ENCODE peak calls at places on chromosomes 13 and 19, in four cellular contexts. L is WTC11, H is GM12878, E is HepG2. X is an unnamed sample.

GRCh38 chr13:100438059-100438788 is 150.4 kb downstream of the GGACT start:
- DNase-seq in L (no peak), H (no peak), E (no peak), X (no peak)

GRCh38 chr19:1168877-1169791 is 4.9 kb downstream of the SBNO2 start:
- DNase-seq in L (peak), H (no peak), E (peak), X (no peak)

GRCh38 chr13:51833980-51834379 is 11.0 kb downstream of the TMEM272 start:
- DNase-seq in L (no peak), H (no peak), E (no peak), X (no peak)

GRCh38 chr19:38229585-38230073 is 5.6 kb upstream of the DPF1 start:
- DNase-seq in L (peak), H (no peak), E (peak), X (peak)

GRCh38 chr13:90445179-90445578 is 902.3 kb upstream of the MIR17HG start:
- DNase-seq in L (no peak), H (no peak), E (no peak), X (no peak)

GRCh38 chr19:3208317-3209207 is 15.9 kb upstream of the CELF5 start:
- DNase-seq in L (no peak), H (no peak), E (no peak), X (no peak)

GRCh38 chr19:5828661-5829566 is 10.6 kb downstream of the FUT6 start:
- DNase-seq in L (peak), H (no peak), E (no peak), X (no peak)

GRCh38 chr13:30409911-30410704 is 12.2 kb upstream of the UBE2L5 start:
- DNase-seq in L (no peak), H (no peak), E (no peak), X (peak)

GRCh38 chr19:2291185-2291751 is 9.3 kb upstream of the PEAK3 start:
- DNase-seq in L (peak), H (no peak), E (no peak), X (no peak)

GRCh38 chr19:46943150-46943946 is 76.3 kb upstream of the NPAS1 start:
- DNase-seq in L (no peak), H (no peak), E (peak), X (no peak)

GRCh38 chr19:45154064-45154827 is 6.5 kb downstream of the NKPD1 start:
- DNase-seq in L (no peak), H (no peak), E (peak), X (peak)

GRCh38 chr19:11461453-11461852 is 19.4 kb downstream of the ELAVL3 start:
- DNase-seq in L (no peak), H (no peak), E (no peak), X (no peak)

DNA sequence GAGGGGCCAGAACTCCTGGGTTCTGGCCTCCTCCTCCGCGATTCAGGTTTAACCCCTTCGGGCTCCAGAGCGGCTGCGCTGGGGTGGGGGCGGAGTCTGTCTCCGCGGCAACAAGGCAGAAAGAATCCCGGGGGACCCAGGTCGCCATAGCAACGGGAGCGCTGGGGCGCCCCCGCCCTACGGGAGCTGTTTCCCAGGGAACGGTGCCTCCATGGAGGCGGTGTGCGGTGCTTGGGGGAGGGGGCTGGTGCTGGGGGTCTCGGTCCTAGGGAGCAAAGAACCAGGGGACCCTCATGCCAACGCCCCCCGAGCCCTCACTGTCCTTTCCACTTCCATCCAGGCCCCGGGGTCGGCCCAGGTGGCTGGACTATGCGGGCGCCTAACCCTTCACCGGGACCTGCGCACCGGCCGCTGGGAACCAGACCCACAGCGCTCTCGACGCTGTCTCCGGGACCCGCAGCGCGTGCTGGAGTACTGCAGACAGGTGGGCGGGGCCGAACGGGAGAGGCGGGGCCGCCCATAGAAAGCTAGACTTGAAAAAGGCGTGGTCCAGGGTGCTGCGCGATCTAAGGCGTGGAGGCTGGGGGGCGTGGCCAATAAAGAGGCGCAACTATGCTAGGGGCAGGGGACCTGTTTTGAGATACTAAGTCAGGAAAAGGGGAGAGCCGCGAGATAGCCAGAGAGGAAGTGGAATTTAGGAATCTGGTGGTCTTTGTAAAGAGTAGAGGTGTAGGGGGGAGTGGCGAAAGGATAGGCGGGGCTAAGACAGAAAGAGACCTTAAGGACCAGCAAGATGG is 1.2 kb downstream of the APLP1 start:
- DNase-seq in L (peak), H (no peak), E (peak), X (peak)
- TF ChIP-seq NR2C2 in L (no peak), H (no peak), E (no peak), X (no peak)

GRCh38 chr13:44197791-44198770 is 175.5 kb upstream of the SERP2 start:
- DNase-seq in L (no peak), H (peak), E (no peak), X (no peak)
- TF ChIP-seq NR2C2 in L (no peak), H (no peak), E (no peak), X (no peak)

DNA sequence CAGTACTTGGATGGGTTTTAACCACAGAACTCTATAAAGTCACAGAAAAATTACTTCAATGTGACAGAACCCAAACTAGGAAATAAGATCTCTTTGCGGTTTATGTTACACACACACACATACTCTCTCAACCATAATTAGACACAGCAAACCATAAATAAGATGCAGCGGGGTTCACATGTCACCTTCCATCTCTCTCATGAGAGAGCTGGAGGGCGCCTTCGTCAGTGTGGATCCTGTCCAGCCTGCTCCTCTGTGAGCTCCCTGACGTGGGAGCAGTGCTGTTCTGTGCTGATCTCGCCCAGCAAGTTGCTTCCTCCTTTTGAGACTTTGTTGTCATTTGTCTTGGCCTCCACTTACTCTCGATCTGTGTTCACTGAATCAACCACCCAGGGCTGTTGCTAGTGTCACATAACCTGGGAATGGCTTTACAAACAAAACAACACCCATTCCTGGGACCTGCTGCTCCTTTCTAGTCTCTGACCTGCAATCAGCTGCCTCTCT is 204.9 kb upstream of the KL start:
- DNase-seq in L (no peak), H (peak), E (no peak), X (no peak)
- TF ChIP-seq NR2C2 in L (no peak), H (no peak), E (no peak), X (no peak)

GRCh38 chr13:41621716-41622508 is 164.6 kb downstream of the RGCC start:
- DNase-seq in L (no peak), H (no peak), E (peak), X (no peak)

GRCh38 chr13:41627425-41627824 is 170.1 kb downstream of the RGCC start:
- DNase-seq in L (no peak), H (no peak), E (no peak), X (no peak)

DNA sequence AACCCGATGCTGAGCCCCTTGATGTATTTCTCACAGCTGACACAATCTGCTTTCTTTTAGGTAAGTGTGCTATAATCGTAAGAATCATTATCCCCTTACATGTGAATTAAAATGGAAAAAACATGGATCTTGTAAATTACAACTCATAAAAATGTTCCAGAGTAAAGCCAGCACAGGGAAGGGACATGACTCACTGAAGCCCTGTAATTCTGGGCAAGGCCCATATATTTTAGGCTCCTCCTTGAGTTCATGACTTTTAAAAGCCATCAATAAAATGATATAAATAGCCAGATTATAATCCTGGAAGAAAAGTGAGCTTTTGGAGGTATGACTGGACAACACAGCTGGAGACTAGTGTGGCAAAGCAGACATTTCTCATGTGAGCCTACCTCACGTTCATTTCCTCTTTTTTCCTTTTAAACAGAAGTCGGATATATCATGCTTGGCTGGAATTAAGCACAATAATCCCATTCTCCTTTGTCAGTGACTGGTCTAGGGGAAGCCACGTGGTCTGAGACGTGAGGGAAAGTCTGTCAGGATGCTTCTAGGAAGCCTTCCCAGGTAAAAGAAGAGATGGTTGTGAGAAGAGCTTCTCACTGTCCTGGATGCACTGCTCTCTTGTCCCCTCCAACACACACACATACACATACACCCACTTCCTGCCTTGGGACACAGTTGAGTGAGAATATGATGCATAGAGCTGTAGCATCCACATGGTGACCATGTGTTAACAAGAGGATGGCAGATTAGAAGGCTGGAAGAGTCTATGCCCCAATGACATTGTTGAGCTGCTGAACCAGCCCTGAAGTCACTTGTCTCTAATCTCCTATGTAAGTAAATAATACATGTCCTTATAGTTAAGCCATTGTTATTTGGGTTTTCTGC is 165.4 kb downstream of the RGCC start:
- DNase-seq in L (no peak), H (no peak), E (no peak), X (no peak)
- TF ChIP-seq NR2C2 in L (no peak), H (no peak), E (no peak), X (no peak)

GRCh38 chr19:31825134-31826094 is 476.2 kb upstream of the TSHZ3 start:
- DNase-seq in L (no peak), H (no peak), E (no peak), X (no peak)

GRCh38 chr19:31831421-31831820 is 482.2 kb upstream of the TSHZ3 start:
- DNase-seq in L (no peak), H (no peak), E (no peak), X (no peak)

GRCh38 chr19:31821346-31821745 is 472.1 kb upstream of the TSHZ3 start:
- DNase-seq in L (no peak), H (no peak), E (no peak), X (no peak)

DNA sequence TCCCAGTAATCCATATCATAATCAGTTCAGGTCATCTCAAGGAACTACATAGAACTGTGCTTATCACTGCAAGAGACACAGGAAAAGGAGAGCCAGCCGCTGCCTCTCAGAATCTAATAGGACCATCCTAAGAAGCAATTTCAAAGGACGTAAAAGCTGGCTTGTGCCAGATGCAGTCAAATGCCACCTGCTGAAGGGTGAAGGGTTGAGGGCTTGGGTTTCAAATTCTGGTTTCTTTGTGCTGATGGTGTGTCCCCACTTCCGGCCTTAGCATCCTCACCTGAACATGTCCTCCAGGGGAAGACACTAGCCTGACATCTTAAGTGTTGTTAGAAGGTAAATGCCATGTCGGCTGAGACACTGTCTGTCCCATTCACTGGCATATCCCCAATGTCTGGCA is 477.1 kb upstream of the TSHZ3 start:
- DNase-seq in L (no peak), H (no peak), E (no peak), X (no peak)
- TF ChIP-seq NR2C2 in L (no peak), H (no peak), E (no peak), X (no peak)

GRCh38 chr13:80199067-80199466 is 141.9 kb downstream of the SPRY2 start:
- DNase-seq in L (no peak), H (no peak), E (no peak), X (no peak)

GRCh38 chr13:80195649-80196048 is 145.3 kb downstream of the SPRY2 start:
- DNase-seq in L (no peak), H (no peak), E (no peak), X (no peak)

GRCh38 chr13:80199585-80200292 is 141.2 kb downstream of the SPRY2 start:
- DNase-seq in L (no peak), H (no peak), E (no peak), X (no peak)

GRCh38 chr13:80201686-80202085 is 139.2 kb downstream of the SPRY2 start:
- DNase-seq in L (no peak), H (no peak), E (no peak), X (no peak)

GRCh38 chr13:80196756-80197155 is 144.2 kb downstream of the SPRY2 start:
- DNase-seq in L (no peak), H (no peak), E (no peak), X (no peak)
- TF ChIP-seq NR2C2 in L (no peak), H (no peak), E (no peak), X (no peak)

GRCh38 chr19:49084206-49085019 is 838 bp upstream of the SNRNP70 start:
- DNase-seq in L (no peak), H (no peak), E (no peak), X (no peak)
- TF ChIP-seq NR2C2 in L (no peak), H (no peak), E (no peak), X (no peak)

GRCh38 chr13:96769874-96770273 is 224.4 kb downstream of the OXGR1 start:
- DNase-seq in L (no peak), H (no peak), E (no peak), X (no peak)

GRCh38 chr13:96768524-96768923 is 225.8 kb downstream of the OXGR1 start:
- DNase-seq in L (no peak), H (no peak), E (no peak), X (no peak)

GRCh38 chr13:96771501-96772367 is 222.5 kb downstream of the OXGR1 start:
- DNase-seq in L (no peak), H (no peak), E (no peak), X (no peak)

GRCh38 chr13:96772426-96772825 is 221.8 kb downstream of the OXGR1 start:
- DNase-seq in L (no peak), H (no peak), E (no peak), X (no peak)
- TF ChIP-seq NR2C2 in L (no peak), H (no peak), E (no peak), X (no peak)

GRCh38 chr13:33275916-33276315 is 9.6 kb downstream of the STARD13 start:
- DNase-seq in L (no peak), H (no peak), E (no peak), X (no peak)

GRCh38 chr13:33271759-33272158 is 13.8 kb downstream of the STARD13 start:
- DNase-seq in L (no peak), H (no peak), E (no peak), X (no peak)

GRCh38 chr13:33276581-33276980 is 9.0 kb downstream of the STARD13 start:
- DNase-seq in L (no peak), H (no peak), E (no peak), X (no peak)

GRCh38 chr13:33272531-33273124 is 12.9 kb downstream of the STARD13 start:
- DNase-seq in L (no peak), H (no peak), E (peak), X (no peak)

GRCh38 chr13:33274264-33274663 is 11.3 kb downstream of the STARD13 start:
- DNase-seq in L (no peak), H (no peak), E (no peak), X (no peak)
- TF ChIP-seq NR2C2 in L (no peak), H (no peak), E (no peak), X (no peak)